ENCODE peak calls at places on chromosomes 5 and 9, in nine cellular contexts. S, E, K, C, A, G, Q, Y and X are unnamed samples.

GRCh38 chr9:134221273-134222017 is 57.1 kb upstream of the RNU6ATAC start:
- DNase-seq in C (no peak), Y (peak), E (no peak), G (no peak), S (no peak), Q (no peak), K (no peak), A (peak), X (no peak)

GRCh38 chr5:56479126-56479525 is 246.0 kb upstream of the ANKRD55 start:
- DNase-seq in C (no peak), S (no peak), Q (no peak), Y (no peak), G (no peak), A (no peak), E (no peak), K (no peak), X (no peak)

GRCh38 chr5:135441919-135442318 is 5.2 kb downstream of the DCANP1 start:
- DNase-seq in Q (no peak), E (no peak), Y (no peak), G (no peak), A (no peak), C (no peak), S (no peak), K (no peak), X (no peak)

GRCh38 chr9:115944166-115944948 is 209.2 kb upstream of the PAPPA start:
- DNase-seq in G (no peak), K (no peak), C (no peak), Y (peak), E (peak), Q (peak), A (peak), S (peak), X (peak)

GRCh38 chr5:131394128-131394527 is 130.3 kb downstream of the CDC42SE2 start:
- DNase-seq in A (no peak), K (no peak), G (no peak), S (no peak), E (peak), C (no peak), Q (no peak), Y (no peak), X (no peak)

GRCh38 chr9:128027166-128027539 is 40.0 kb downstream of the NAIF1 start:
- DNase-seq in S (no peak), E (no peak), Y (no peak), A (no peak), K (no peak), G (no peak), Q (no peak), C (no peak), X (no peak)

GRCh38 chr5:131163315-131164119 is 1.5 kb downstream of the HINT1 start:
- DNase-seq in Q (no peak), E (peak), Y (no peak), G (no peak), S (peak), C (no peak), A (no peak), K (no peak), X (no peak)

GRCh38 chr5:966345-966710 is 42.3 kb upstream of the NKD2 start:
- DNase-seq in K (no peak), Q (no peak), S (no peak), G (no peak), A (no peak), E (no peak), C (no peak), Y (no peak), X (no peak)

GRCh38 chr9:96418920-96419690 is 935 bp upstream of the ZNF367 start:
- DNase-seq in C (peak), G (peak), E (peak), A (no peak), S (peak), Q (no peak), Y (peak), K (no peak), X (peak)

GRCh38 chr5:31427013-31427783 is 104.7 kb downstream of the DROSHA start:
- DNase-seq in K (no peak), Y (no peak), S (no peak), G (no peak), C (no peak), Q (no peak), E (no peak), A (no peak), X (no peak)

GRCh38 chr5:55173696-55174101 is 722 bp upstream of the CDC20B start:
- DNase-seq in E (no peak), Q (no peak), Y (peak), C (no peak), K (no peak), S (no peak), A (no peak), G (no peak), X (no peak)

GRCh38 chr9:5269249-5269715 is 35.2 kb downstream of the RLN2 start:
- DNase-seq in Y (no peak), K (no peak), C (no peak), E (peak), A (no peak), Q (no peak), G (no peak), S (peak), X (no peak)